ENCODE peak calls at places on chromosomes 11 and 22, in four cellular contexts. A, D, Z and S are unnamed samples.

GRCh38 chr22:50656122-50657070 is 16.2 kb upstream of the SHANK3 start:
- DNase-seq in A (no peak), D (peak), Z (peak), S (no peak)

GRCh38 chr22:40477683-40478348 is 107.4 kb downstream of the SGSM3 start:
- DNase-seq in A (no peak), D (no peak), Z (no peak), S (no peak)

GRCh38 chr11:20407344-20407743 is 19.8 kb downstream of the PRMT3 start:
- DNase-seq in A (no peak), D (no peak), Z (no peak), S (no peak)

GRCh38 chr11:85823816-85824215 is 12.9 kb upstream of the SYTL2 start:
- DNase-seq in A (peak), D (no peak), Z (no peak), S (no peak)

GRCh38 chr11:59283825-59284772 is 71.4 kb upstream of the MPEG1 start:
- DNase-seq in A (no peak), D (peak), Z (peak), S (no peak)

GRCh38 chr11:1073261-1073724 is 1.4 kb upstream of the MUC2 start:
- DNase-seq in A (peak), D (peak), Z (peak), S (no peak)

GRCh38 chr11:13480198-13480597 is 15.6 kb downstream of the PTH start:
- DNase-seq in A (no peak), D (no peak), Z (peak), S (no peak)

GRCh38 chr11:2091112-2091746 is 48.0 kb downstream of the IGF2 start:
- DNase-seq in A (no peak), D (no peak), Z (no peak), S (no peak)

GRCh38 chr11:77873345-77873744 is 52.4 kb downstream of the AAMDC start:
- DNase-seq in A (no peak), D (no peak), Z (no peak), S (no peak)

GRCh38 chr22:50032109-50032871 is 19.7 kb upstream of the IL17REL start:
- DNase-seq in A (no peak), D (no peak), Z (no peak), S (no peak)

GRCh38 chr22:46942816-46943783 is 180.7 kb downstream of the TBC1D22A start:
- DNase-seq in A (no peak), D (no peak), Z (no peak), S (no peak)

GRCh38 chr11:72823105-72823804 is 9.0 kb downstream of the ATG16L2 start:
- DNase-seq in A (no peak), D (no peak), Z (no peak), S (no peak)

GRCh38 chr22:37068859-37069258 is 17.3 kb downstream of the KCTD17 start:
- DNase-seq in A (no peak), D (no peak), Z (no peak), S (no peak)

GRCh38 chr22:43363580-43364435 is 20.6 kb upstream of the SCUBE1 start:
- DNase-seq in A (no peak), D (no peak), Z (no peak), S (no peak)

GRCh38 chr11:65851811-65852507 is 6.0 kb downstream of the CFL1 start:
- DNase-seq in A (no peak), D (no peak), Z (no peak), S (no peak)

GRCh38 chr11:44950036-44950624 is 553 bp downstream of the TP53I11 start:
- DNase-seq in A (no peak), D (no peak), Z (no peak), S (no peak)

GRCh38 chr11:93225642-93226041 is 27.9 kb upstream of the SLC36A4 start:
- DNase-seq in A (no peak), D (peak), Z (peak), S (no peak)

GRCh38 chr11:8149726-8150125 is 19.1 kb downstream of the RIC3 start:
- DNase-seq in A (no peak), D (no peak), Z (no peak), S (no peak)

GRCh38 chr11:27864046-27865025 is 164.1 kb upstream of the BDNF start:
- DNase-seq in A (no peak), D (no peak), Z (no peak), S (no peak)

GRCh38 chr22:39429186-39429585 is 27.6 kb upstream of the MGAT3 start:
- DNase-seq in A (no peak), D (no peak), Z (no peak), S (no peak)

GRCh38 chr22:42945736-42946135 is 69.2 kb downstream of the PACSIN2 start:
- DNase-seq in A (no peak), D (no peak), Z (no peak), S (no peak)

GRCh38 chr11:22466809-22467208 is 128.6 kb downstream of the SLC17A6 start:
- DNase-seq in A (no peak), D (peak), Z (peak), S (no peak)

GRCh38 chr22:38879102-38879729 is 7.2 kb upstream of the CBX6 start:
- DNase-seq in A (no peak), D (no peak), Z (no peak), S (no peak)

DNA sequence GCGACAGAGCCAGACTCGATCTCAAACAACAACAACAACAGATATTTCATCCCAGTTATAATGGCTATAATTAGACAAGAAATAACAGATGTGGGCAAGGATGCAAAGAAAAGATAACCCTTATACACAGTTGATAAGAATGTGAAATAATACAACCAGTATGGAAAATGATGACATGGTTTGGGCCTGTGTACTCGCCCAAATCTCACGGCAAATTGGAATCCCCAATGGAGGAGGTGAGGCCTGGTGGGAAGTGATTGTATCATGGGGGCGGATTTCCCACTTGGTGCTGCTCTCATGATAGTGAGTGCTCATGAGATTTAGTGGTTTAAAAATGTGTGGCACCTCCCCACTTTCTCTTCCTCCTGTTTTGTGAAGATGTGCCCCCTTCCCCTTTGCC is 104.1 kb downstream of the C11orf87 start:
- DNase-seq in A (no peak), D (no peak), Z (no peak), S (no peak)
- TF ChIP-seq CTCF in A (no peak), D (no peak), Z (no peak), S (no peak)

DNA sequence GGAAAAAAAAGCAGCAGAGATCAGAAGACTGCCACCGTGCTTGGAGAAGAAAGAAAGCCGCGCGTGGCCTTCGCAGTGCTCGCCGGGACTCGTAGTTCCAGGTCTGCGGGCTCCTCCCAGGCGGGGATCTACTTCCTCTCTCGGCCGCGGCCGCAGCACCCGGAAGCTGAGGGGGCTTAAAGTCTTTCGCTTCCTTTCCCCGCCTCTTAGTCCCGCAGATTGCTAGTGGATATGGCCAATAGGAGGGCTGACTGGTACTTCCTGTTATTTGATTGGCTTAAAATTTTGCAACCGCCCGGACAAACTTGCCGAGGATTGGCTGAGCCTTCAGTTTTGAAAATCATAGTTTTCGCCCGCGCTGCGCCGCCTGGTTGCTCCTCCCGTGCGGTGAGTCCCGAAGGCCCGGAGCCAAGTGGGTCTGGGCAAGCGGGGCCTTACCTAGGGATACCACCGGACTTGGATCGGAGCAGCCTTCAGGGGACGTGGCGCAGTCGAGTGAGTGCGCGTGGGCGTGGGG is at the start of gene INCENP:
- DNase-seq in A (peak), D (peak), Z (peak), S (peak)
- TF ChIP-seq CTCF in A (no peak), D (no peak), Z (no peak), S (no peak)

DNA sequence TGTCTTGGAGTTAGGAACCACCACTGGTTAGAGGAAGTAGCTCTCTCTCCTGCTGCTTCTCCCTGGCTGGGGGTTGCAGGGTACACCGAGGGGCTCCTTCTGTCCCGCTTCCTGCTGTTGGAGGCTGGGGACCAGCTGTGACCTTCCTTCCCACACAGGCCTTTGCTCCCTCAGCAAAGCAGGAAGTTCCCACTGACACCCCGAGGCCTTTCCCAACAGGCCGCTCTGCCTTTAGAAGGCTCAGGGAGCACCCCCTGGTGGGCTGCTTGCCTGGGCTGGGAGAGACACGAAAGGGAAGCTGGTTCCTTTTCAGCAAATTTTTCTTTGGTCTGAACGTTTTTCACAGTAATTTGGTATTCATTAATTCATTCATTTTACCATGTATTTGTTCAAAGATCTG is 527.9 kb upstream of the B3GAT1 start:
- DNase-seq in A (no peak), D (no peak), Z (no peak), S (no peak)
- TF ChIP-seq CTCF in A (no peak), D (no peak), Z (no peak), S (peak)

DNA sequence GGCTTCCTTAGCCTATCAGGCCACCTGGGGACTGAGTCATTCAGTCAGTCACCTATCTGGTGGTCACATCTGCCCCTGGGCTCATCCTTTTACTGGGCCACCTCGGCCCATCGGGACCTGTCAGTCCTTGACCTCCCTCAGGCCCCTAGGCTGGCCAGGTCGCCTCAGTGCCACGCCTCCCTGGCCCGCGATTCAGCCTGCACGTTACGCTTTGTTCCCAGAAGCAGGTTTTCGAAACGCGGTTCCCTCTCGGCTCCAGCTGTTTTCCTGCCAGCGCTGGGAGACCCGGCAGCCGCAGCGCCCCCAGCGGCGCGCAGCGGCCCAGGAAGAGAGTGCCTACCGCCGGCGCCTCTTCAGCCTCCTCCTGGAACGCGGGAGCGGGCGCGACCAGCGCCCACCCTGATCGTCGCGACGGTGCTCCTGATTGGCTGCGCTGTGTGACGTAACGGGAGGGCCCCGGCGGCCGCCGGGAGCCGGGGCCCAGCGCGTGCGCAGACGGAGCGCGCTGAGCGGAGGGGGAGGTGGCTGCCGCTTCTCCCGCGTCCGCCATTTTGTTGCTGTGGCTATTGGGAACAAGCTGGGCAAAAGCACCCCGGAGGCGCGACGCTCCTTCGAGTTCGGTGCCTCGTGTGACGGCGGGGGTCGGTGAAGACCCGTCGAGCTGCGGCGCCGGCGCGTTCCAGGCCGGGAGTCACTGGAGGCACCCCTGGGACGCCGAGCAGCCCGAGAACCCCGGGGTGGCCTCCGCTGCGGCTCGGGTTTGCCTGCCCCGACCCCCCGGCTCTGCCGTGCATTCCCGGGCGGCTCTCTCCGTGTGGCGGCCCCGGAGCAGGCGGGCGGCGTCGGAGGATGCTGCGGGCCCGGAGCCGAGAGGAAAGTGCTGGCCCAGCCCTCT is at the start of gene CRKL:
- DNase-seq in A (peak), D (peak), Z (peak), S (peak)
- TF ChIP-seq CTCF in A (peak), D (peak), Z (peak), S (peak)

GRCh38 chr11:64220271-64220670 is 5.7 kb downstream of the TRPT1 start:
- DNase-seq in A (no peak), D (no peak), Z (no peak), S (no peak)

GRCh38 chr11:64219354-64219684 is 6.7 kb downstream of the TRPT1 start:
- DNase-seq in A (no peak), D (no peak), Z (no peak), S (no peak)

GRCh38 chr11:64218628-64219353 is 7.2 kb downstream of the TRPT1 start:
- DNase-seq in A (no peak), D (no peak), Z (no peak), S (no peak)

GRCh38 chr11:64219755-64220154 is 6.2 kb downstream of the TRPT1 start:
- DNase-seq in A (no peak), D (no peak), Z (no peak), S (no peak)

DNA sequence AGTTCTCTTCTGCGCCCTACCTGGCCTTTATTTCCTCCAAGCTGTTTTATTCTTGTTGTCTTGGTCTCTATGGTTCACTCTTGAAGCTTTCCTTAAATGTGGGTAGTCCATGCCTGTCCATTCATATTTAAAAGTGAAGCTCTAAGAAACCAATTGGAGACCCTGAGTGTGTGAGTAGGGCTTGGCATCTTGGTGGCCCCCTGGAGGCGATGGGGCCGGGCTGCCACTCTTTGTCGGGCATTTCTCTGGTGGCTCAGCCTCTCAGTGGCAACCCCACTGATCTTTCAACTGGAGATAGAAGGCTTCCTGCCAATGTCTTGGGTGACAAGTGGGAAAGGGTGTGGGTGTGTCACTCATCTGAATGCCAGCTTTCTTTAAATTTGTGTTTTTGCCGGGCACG is 9.1 kb downstream of the TRPT1 start:
- DNase-seq in A (no peak), D (no peak), Z (no peak), S (no peak)
- TF ChIP-seq CTCF in A (no peak), D (no peak), Z (no peak), S (peak)

DNA sequence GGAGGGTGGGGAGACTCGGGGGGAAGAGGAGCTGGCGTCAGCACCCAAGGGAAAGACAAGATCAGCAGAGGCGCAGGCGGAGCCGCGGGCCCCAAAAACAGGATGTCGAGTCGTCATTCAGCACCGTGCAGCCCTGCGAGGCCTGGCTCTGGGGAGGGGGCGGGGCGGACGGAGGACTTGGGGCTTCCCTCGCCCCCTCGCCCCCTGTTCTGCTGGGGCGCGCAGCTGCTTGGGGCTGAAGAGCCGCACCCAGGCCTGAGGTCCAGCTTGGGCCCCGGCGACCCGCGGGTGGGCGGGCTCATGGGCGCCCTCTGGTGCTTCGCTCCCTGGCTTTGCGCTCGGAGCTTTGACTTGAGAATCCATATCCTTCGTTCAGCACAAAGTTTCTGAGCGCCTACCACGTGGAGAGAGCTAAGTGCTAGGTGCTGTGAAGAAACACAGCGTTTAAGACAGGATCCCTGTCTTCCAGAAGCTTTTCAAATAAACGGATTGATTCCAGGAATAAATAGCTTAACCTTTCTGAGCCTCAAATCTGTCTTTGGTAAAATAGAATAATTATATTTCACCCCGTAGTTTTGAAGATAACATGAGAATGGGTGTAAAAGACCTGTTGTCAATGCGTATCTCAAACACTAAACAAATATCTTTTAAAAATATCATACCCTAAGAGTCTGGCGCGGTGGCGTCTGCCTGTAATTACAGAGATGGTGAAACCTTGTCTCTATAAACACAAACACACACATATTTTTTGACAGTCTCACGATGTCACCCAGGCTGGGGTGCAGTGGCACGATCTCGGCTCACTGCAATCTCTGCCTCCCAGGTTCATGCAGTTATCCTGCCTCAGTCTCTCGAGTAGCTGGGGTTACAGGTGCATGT is 906 bp upstream of the RHOG start:
- DNase-seq in A (peak), D (peak), Z (peak), S (no peak)
- TF ChIP-seq CTCF in A (peak), D (peak), Z (peak), S (peak)

GRCh38 chr22:30490399-30490798 is 15.1 kb downstream of the SEC14L4 start:
- DNase-seq in A (no peak), D (no peak), Z (no peak), S (no peak)
- TF ChIP-seq CTCF in A (no peak), D (peak), Z (no peak), S (peak)

GRCh38 chr11:33263549-33263948 is 6.4 kb downstream of the HIPK3 start:
- DNase-seq in A (no peak), D (no peak), Z (no peak), S (no peak)

GRCh38 chr11:33266418-33267215 is 9.4 kb downstream of the HIPK3 start:
- DNase-seq in A (no peak), D (peak), Z (peak), S (no peak)

GRCh38 chr11:33262016-33262638 is 4.9 kb downstream of the HIPK3 start:
- DNase-seq in A (no peak), D (peak), Z (no peak), S (no peak)

GRCh38 chr11:33268945-33269567 is 11.9 kb downstream of the HIPK3 start:
- DNase-seq in A (no peak), D (peak), Z (no peak), S (no peak)

GRCh38 chr11:33264926-33265325 is 7.7 kb downstream of the HIPK3 start:
- DNase-seq in A (no peak), D (no peak), Z (no peak), S (no peak)
- TF ChIP-seq CTCF in A (no peak), D (no peak), Z (no peak), S (no peak)

GRCh38 chr11:132349806-132350733 is 979.7 kb downstream of the NTM start:
- DNase-seq in A (no peak), D (peak), Z (no peak), S (no peak)
- TF ChIP-seq CTCF in A (no peak), D (no peak), Z (no peak), S (no peak)